ENCODE peak calls at places on chromosome 18, in nine cellular contexts. S is MM.1S; I is A549; R is heart right ventricle; N is trophoblast cell; Z is CD8-positive, alpha-beta T cell; H is neuronal stem cell; T is lung; F is pancreas. Y is an unnamed sample.

GRCh38 chr18:47561316-47561715 is 309.9 kb upstream of the SKOR2 start:
- DNase-seq in S (no peak), I (no peak), R (no peak), N (no peak), Z (no peak), H (no peak), T (no peak), F (no peak), Y (no peak)

GRCh38 chr18:44804033-44804432 is 123.3 kb downstream of the SETBP1 start:
- DNase-seq in S (no peak), I (no peak), R (no peak), N (no peak), Z (no peak), H (no peak), T (no peak), F (no peak), Y (no peak)

GRCh38 chr18:48639772-48640432 is 101.1 kb downstream of the CTIF start:
- DNase-seq in S (no peak), I (peak; percentile 22), R (no peak), N (no peak), Z (no peak), H (no peak), T (no peak), F (no peak), Y (no peak)

GRCh38 chr18:48992791-48993555 is 42.2 kb upstream of the SMAD7 start:
- DNase-seq in S (no peak), I (no peak), R (no peak), N (peak; percentile 43), Z (no peak), H (no peak), T (no peak), F (no peak), Y (no peak)

GRCh38 chr18:63131944-63132818 is 187.4 kb downstream of the BCL2 start:
- DNase-seq in S (no peak), I (no peak), R (no peak), N (no peak), Z (no peak), H (no peak), T (no peak), F (no peak), Y (no peak)

GRCh38 chr18:75198046-75198445 is 10.9 kb downstream of the PTGR3 start:
- DNase-seq in S (no peak), I (no peak), R (no peak), N (no peak), Z (no peak), H (no peak), T (no peak), F (no peak), Y (no peak)

GRCh38 chr18:7824970-7825369 is 257.9 kb downstream of the PTPRM start:
- DNase-seq in S (no peak), I (no peak), R (peak; percentile 52), N (no peak), Z (no peak), H (no peak), T (no peak), F (no peak), Y (peak; percentile 29)

GRCh38 chr18:49967171-49967570 is 153.8 kb upstream of the ACAA2 start:
- DNase-seq in S (no peak), I (peak; percentile 15), R (no peak), N (no peak), Z (no peak), H (no peak), T (no peak), F (no peak), Y (no peak)

GRCh38 chr18:8987250-8987649 is 115.2 kb upstream of the NDUFV2 start:
- DNase-seq in S (no peak), I (no peak), R (no peak), N (no peak), Z (no peak), H (no peak), T (no peak), F (no peak), Y (no peak)

GRCh38 chr18:79608069-79608468 is 71.5 kb upstream of the CTDP1 start:
- DNase-seq in S (no peak), I (no peak), R (no peak), N (no peak), Z (no peak), H (no peak), T (no peak), F (peak; percentile 24), Y (no peak)

GRCh38 chr18:35610089-35610488 is 28.5 kb downstream of the GALNT1 start:
- DNase-seq in S (no peak), I (no peak), R (no peak), N (no peak), Z (no peak), H (no peak), T (no peak), F (no peak), Y (no peak)

GRCh38 chr18:44834867-44835469 is 154.3 kb downstream of the SETBP1 start:
- DNase-seq in S (no peak), I (no peak), R (no peak), N (peak; percentile 17), Z (no peak), H (no peak), T (no peak), F (no peak), Y (no peak)

DNA sequence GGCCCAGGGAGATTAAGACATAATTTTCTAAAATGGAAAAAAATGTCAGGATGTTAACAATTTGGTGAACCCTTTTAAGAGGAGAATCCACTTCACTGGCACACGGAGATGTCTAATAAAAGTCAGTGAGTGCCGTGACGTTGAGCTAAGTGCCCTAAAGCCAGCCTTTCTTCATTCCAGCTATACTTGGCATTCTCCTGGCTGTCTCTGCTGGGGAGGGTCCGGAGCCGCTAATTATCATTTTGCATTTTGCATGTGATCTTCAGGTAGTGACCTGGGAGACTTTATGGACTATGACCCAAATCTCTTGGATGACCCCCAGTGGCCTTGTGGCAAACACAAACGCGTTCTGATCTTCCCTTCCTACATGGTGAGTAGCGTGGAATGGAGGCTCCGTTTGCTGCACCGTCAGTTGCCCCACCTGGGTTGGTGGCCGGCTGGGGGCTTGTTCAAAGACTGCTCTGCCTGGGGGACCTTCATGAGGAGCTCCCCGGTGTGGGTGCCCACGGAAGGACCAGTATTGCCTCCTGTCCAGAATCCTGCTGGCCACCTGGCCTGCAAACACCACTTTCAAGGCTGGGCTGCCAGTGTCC is 101.7 kb downstream of the CABLES1 start:
- DNase-seq in S (no peak), I (no peak), R (no peak), N (peak; percentile 64), Z (no peak), H (no peak), T (no peak), F (no peak), Y (no peak)
- H3K4me1 ChIP-seq in S (peaks cover 43% of the 10 kb centered on the region), I (no peaks in the 10 kb centered on the region), R (peaks cover 24% of the 10 kb centered on the region), N (peaks cover 30% of the 10 kb centered on the region), Z (peaks cover 8% of the 10 kb centered on the region), H (no peaks in the 10 kb centered on the region), T (peaks cover 6% of the 10 kb centered on the region), F (no peaks in the 10 kb centered on the region), Y (no peaks in the 10 kb centered on the region)

GRCh38 chr18:74152906-74153305 is 4.6 kb downstream of the TIMM21 start:
- DNase-seq in S (no peak), I (no peak), R (no peak), N (no peak), Z (no peak), H (no peak), T (no peak), F (no peak), Y (no peak)
- H3K4me1 ChIP-seq in S (peaks cover 16% of the 10 kb centered on the region), I (peaks cover 6% of the 10 kb centered on the region), R (peaks cover 28% of the 10 kb centered on the region), N (peaks cover 3% of the 10 kb centered on the region), Z (peaks cover 14% of the 10 kb centered on the region), H (peaks cover 13% of the 10 kb centered on the region), T (peaks cover 15% of the 10 kb centered on the region), F (peaks cover 14% of the 10 kb centered on the region), Y (peaks cover 19% of the 10 kb centered on the region)

GRCh38 chr18:3713708-3714107 is 263.7 kb downstream of the TGIF1 start:
- DNase-seq in S (no peak), I (no peak), R (no peak), N (no peak), Z (no peak), H (no peak), T (no peak), F (no peak), Y (no peak)

GRCh38 chr18:3715223-3716080 is 265.5 kb downstream of the TGIF1 start:
- DNase-seq in S (peak; percentile 14), I (no peak), R (no peak), N (no peak), Z (no peak), H (no peak), T (no peak), F (no peak), Y (no peak)

GRCh38 chr18:3713166-3713565 is 263.2 kb downstream of the TGIF1 start:
- DNase-seq in S (no peak), I (no peak), R (no peak), N (no peak), Z (no peak), H (no peak), T (no peak), F (no peak), Y (no peak)

GRCh38 chr18:3717626-3718025 is 267.7 kb downstream of the TGIF1 start:
- DNase-seq in S (no peak), I (no peak), R (no peak), N (no peak), Z (no peak), H (no peak), T (no peak), F (no peak), Y (no peak)

DNA sequence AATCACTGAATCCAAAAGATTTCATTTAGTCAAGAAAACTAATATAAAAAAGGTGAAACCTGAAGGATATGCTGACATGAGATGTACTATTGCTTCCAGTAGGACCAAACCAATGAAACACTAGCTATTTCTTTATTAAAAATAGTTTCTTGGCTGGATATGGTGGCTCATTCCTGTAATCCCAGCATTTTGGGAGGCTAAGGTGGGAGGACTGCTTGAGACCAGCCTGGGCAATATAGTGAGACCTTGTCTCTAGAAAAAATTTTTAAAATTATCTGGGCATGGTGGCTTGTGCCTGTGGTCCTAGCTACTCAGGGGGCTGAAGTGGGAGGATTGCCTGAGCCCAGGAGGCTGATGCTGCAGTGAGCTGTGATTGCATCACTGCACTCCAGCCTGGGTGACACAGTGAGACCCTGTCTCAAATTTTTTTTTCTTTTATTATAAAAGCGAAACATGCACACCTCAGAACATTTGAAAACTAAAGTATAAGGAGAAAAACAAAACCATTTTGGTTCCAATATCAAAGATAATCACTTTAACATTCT is 266.2 kb downstream of the TGIF1 start:
- DNase-seq in S (no peak), I (no peak), R (no peak), N (no peak), Z (no peak), H (no peak), T (no peak), F (no peak), Y (no peak)
- H3K4me1 ChIP-seq in S (no peaks in the 10 kb centered on the region), I (peaks cover 18% of the 10 kb centered on the region), R (no peaks in the 10 kb centered on the region), N (no peaks in the 10 kb centered on the region), Z (no peaks in the 10 kb centered on the region), H (peaks cover 3% of the 10 kb centered on the region), T (no peaks in the 10 kb centered on the region), F (no peaks in the 10 kb centered on the region), Y (no peaks in the 10 kb centered on the region)

DNA sequence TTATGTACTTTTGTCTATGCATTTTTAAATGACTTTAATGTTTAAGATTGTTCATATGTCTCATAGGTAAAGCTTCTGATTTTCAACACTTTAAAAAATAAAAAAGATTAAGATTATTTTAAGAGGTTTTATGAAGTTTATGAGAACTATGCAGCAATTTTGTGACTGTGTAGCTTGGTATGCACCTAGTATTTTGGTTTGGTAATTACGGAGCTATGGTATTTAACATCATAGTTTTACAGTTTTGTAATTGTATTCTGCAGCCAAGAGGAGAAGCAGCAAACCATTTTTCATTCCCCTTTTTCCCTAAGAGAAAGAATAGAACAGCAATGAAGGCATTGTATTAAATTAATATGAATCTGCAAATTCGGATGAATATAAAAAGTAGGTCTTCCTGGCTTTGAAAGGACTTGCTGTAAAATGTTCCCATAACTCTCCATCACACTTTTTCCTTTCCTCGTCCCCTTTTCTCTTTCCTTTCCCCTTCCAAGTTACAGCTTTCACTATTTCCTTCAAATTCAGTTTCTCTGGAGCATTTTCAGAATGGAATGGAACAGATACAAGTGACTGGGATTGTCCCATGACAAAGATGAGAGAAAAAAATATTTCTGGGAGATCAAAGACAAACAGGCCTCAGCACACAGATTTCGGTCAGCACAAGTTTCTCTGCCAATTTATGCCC is 26.0 kb upstream of the PIEZO2 start:
- DNase-seq in S (no peak), I (no peak), R (no peak), N (no peak), Z (no peak), H (no peak), T (no peak), F (no peak), Y (no peak)
- H3K4me1 ChIP-seq in S (no peaks in the 10 kb centered on the region), I (peaks cover 16% of the 10 kb centered on the region), R (no peaks in the 10 kb centered on the region), N (no peaks in the 10 kb centered on the region), Z (no peaks in the 10 kb centered on the region), H (no peaks in the 10 kb centered on the region), T (no peaks in the 10 kb centered on the region), F (no peaks in the 10 kb centered on the region), Y (peaks cover 33% of the 10 kb centered on the region)